ENCODE peak calls at places on chromosomes 7 and 10, in seven cellular contexts. L is adrenal gland, D is spleen, S is tibial nerve, H is A549, T is Peyer's patch, F is body of pancreas. W is an unnamed sample.
A peak's percentile ranks its signal among the peaks of the same experiment; 100 is the strongest.

GRCh38 chr7:135291809-135292253 is 58.2 kb downstream of the STRA8 start:
- DNase-seq in L (no peak), D (no peak), S (no peak), H (peak; percentile 62), T (no peak), F (no peak), W (no peak)

GRCh38 chr7:79471283-79471682 is 17.8 kb upstream of the MAGI2 start:
- DNase-seq in L (no peak), D (no peak), S (no peak), H (no peak), T (no peak), F (no peak), W (no peak)

GRCh38 chr10:133465191-133465949 is 11.6 kb downstream of the SCART1 start:
- DNase-seq in L (no peak), D (no peak), S (no peak), H (no peak), T (no peak), F (no peak), W (no peak)

GRCh38 chr10:47330366-47330765 is 8.1 kb downstream of the GDF2 start:
- DNase-seq in L (no peak), D (no peak), S (no peak), H (no peak), T (no peak), F (no peak), W (no peak)

GRCh38 chr7:50795831-50796230 is 13.1 kb upstream of the GRB10 start:
- DNase-seq in L (peak; percentile 23), D (no peak), S (no peak), H (no peak), T (no peak), F (peak; percentile 67), W (no peak)

GRCh38 chr7:27186450-27187157 is 1.6 kb upstream of the HOXA11 start:
- DNase-seq in L (peak; percentile 5), D (peak; percentile 22), S (no peak), H (no peak), T (peak; percentile 21), F (no peak), W (no peak)

GRCh38 chr7:42338231-42339222 is 101.5 kb upstream of the GLI3 start:
- DNase-seq in L (no peak), D (no peak), S (no peak), H (no peak), T (no peak), F (peak; percentile 10), W (no peak)

GRCh38 chr10:17212802-17213204 is 11.3 kb upstream of the TRDMT1 start:
- DNase-seq in L (no peak), D (no peak), S (no peak), H (no peak), T (no peak), F (no peak), W (no peak)

GRCh38 chr7:44796034-44796503 is 412 bp upstream of the PPIA start:
- DNase-seq in L (no peak), D (no peak), S (no peak), H (peak; percentile 64), T (no peak), F (no peak), W (no peak)

GRCh38 chr10:59648711-59649201 is 60.9 kb downstream of the SLC16A9 start:
- DNase-seq in L (peak; percentile 27), D (no peak), S (no peak), H (no peak), T (no peak), F (no peak), W (peak; percentile 19)

GRCh38 chr7:1713502-1714484 is 43.7 kb downstream of the ELFN1 start:
- DNase-seq in L (no peak), D (peak; percentile 69), S (no peak), H (no peak), T (no peak), F (peak; percentile 79), W (no peak)

GRCh38 chr10:110972231-110973134 is 53.1 kb downstream of the SHOC2 start:
- DNase-seq in L (no peak), D (no peak), S (no peak), H (no peak), T (no peak), F (no peak), W (no peak)

GRCh38 chr10:100522107-100522811 is 2.6 kb upstream of the SEC31B start:
- DNase-seq in L (no peak), D (no peak), S (no peak), H (no peak), T (no peak), F (no peak), W (no peak)

GRCh38 chr10:129917936-129918335 is 46.1 kb downstream of the EBF3 start:
- DNase-seq in L (no peak), D (peak; percentile 40), S (no peak), H (no peak), T (peak; percentile 15), F (no peak), W (peak; percentile 13)

GRCh38 chr7:44964384-44964830 is 14.4 kb downstream of the MYO1G start:
- DNase-seq in L (no peak), D (no peak), S (no peak), H (peak; percentile 42), T (no peak), F (no peak), W (peak; percentile 8)

GRCh38 chr10:129768437-129769355 is 195.4 kb downstream of the EBF3 start:
- DNase-seq in L (peak; percentile 7), D (peak; percentile 62), S (no peak), H (no peak), T (peak; percentile 40), F (no peak), W (no peak)

GRCh38 chr7:711093-711966 is 15.2 kb upstream of the DNAAF5 start:
- DNase-seq in L (no peak), D (peak; percentile 81), S (no peak), H (no peak), T (no peak), F (no peak), W (peak; percentile 42)

GRCh38 chr7:83629117-83629880 is 19.6 kb downstream of the SEMA3E start:
- DNase-seq in L (no peak), D (no peak), S (no peak), H (no peak), T (no peak), F (no peak), W (no peak)

GRCh38 chr7:977326-978048 is 2.1 kb upstream of the COX19 start:
- DNase-seq in L (peak; percentile 89), D (peak; percentile 76), S (no peak), H (peak; percentile 36), T (peak; percentile 88), F (peak; percentile 92), W (no peak)

GRCh38 chr10:61898435-61898778 is 3.1 kb upstream of the ARID5B start:
- DNase-seq in L (no peak), D (no peak), S (no peak), H (no peak), T (no peak), F (no peak), W (no peak)

GRCh38 chr10:86661161-86662025 is 6.9 kb upstream of the LDB3 start:
- DNase-seq in L (peak; percentile 94), D (peak; percentile 72), S (no peak), H (no peak), T (peak; percentile 40), F (peak; percentile 58), W (peak; percentile 79)

GRCh38 chr7:142457146-142457703 is 199.4 kb upstream of the PRSS58 start:
- DNase-seq in L (no peak), D (no peak), S (no peak), H (no peak), T (no peak), F (no peak), W (no peak)

DNA sequence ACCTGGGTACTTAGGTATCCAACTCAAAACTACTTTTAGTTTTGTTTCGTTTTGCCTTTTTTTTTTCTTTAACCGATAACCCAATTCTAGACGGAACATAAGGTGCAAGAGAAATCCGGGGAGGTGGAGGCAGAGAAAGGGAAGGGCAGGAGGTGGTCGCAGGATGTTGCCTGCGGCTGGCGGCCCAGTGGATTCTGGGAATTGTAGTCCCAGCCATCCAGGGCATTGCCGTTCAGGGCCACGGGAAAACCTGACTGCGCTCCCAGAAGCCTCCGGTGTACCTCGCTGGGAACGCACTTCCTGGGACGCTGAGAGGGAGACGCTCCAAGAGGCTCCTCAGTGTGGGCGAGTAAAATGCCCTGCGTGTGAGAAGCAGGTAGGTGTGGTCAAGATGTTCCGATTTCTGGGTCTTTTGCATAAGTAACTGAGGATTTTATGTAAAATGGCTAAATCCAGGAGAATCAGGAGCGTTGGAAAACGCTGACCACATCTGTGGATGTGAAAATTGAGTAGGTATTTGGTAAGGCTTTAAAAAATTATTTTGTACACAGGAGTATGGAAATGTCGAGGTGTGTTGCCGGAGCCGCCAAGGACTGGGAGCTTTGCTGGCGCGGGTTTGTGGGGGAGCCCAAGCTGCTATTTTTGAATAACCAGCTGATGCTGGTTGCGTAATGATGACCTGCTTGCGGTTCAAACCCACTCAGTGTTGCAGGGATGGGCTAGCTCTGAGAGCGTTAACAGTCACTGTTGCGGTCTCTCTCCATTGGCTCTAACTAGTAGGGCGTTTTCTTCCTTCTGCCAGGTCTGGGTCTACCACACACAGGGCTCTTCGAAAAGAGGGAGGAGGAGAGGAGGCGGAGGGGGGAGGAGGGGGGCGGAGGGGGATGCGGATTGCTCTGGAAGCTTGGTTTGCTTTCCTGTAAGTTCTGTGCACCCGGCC is at the start of gene CLDN12:
- DNase-seq in L (peak; percentile 94), D (peak; percentile 86), S (peak; percentile 59), H (peak; percentile 93), T (peak; percentile 87), F (peak; percentile 92), W (peak; percentile 92)
- TF ChIP-seq POLR2A in L (peak; percentile 91), D (no peak), S (peak; percentile 5), H (peak; percentile 76), T (peak; percentile 86), F (peak; percentile 91), W (peak; percentile 49)

GRCh38 chr7:104980440-104980839 is 33.6 kb upstream of the KMT2E start:
- DNase-seq in L (no peak), D (no peak), S (no peak), H (no peak), T (no peak), F (no peak), W (no peak)
- H3K4me1 ChIP-seq in L (peaks cover 73% of the 10 kb centered on the region), D (peaks cover 38% of the 10 kb centered on the region), S (peaks cover 71% of the 10 kb centered on the region), H (peaks cover 32% of the 10 kb centered on the region), T (peaks cover 3% of the 10 kb centered on the region), F (peaks cover 76% of the 10 kb centered on the region), W (peaks cover 15% of the 10 kb centered on the region)

DNA sequence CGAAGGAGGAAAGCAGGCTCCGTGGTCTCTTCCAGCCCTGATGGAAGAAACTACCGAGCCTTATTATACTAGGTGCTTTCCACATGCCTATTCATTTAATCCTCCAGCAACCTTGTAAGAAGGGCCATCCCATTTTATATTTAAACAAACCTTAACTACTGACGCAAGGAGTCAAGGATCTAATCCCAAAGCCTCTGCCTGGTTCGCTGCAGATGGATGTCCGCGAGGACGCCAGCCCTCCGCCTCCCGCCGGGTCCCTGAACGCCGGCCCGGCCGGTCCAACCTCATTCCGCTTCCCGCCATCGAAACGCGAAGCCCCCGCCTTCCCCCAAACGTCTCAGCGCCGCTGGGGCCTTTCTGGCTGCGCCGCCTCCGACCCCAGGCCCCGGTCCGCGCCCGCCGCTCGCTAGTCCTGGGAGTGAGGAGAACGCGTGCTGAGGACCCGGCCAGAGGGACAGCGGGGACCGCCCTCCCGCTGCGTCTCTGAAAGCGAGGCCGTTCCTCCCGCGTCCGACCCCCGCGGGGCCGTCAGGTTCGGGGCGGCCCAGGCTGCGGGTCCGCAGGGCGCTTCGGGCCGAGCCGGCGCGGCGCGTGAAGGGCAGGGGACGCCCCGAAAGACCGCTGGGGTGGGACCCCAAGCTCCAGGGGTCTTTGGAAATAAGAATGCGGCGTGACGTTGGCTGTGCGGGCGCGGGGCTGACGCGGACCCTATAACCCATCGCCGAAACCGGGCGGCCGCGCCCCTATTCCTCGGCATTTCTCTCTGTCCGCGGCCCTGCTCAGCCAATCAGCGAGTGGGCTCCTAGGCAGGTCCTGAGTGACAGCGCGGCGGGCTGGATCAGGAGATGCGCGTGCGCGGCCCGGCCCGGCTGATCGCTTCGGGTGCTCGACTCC is 448 bp upstream of the ATP6V0E2 start:
- DNase-seq in L (peak; percentile 94), D (peak; percentile 98), S (peak; percentile 88), H (peak; percentile 99), T (peak; percentile 94), F (peak; percentile 97), W (peak; percentile 93)
- TF ChIP-seq POLR2A in L (peak; percentile 61), D (no peak), S (peak; percentile 66), H (no peak), T (no peak), F (peak; percentile 61), W (peak; percentile 55)

GRCh38 chr10:44066856-44067255 is 318.0 kb downstream of the CXCL12 start:
- DNase-seq in L (no peak), D (no peak), S (no peak), H (no peak), T (no peak), F (no peak), W (no peak)
- H3K4me1 ChIP-seq in L (no peaks in the 10 kb centered on the region), D (no peaks in the 10 kb centered on the region), S (peaks cover 57% of the 10 kb centered on the region), H (no peaks in the 10 kb centered on the region), T (no peaks in the 10 kb centered on the region), F (peaks cover 53% of the 10 kb centered on the region), W (peaks cover 20% of the 10 kb centered on the region)

W was measured in ovary.